ENCODE peak calls at places on chromosomes 16 and 17, in five cellular contexts. I is stimulated activated CD4-positive, alpha-beta T cell treated with anti-CD3 and anti-CD28 coated beads, Interleukin-1b, Interleukin-23, amount 100 ng/mL, for 24 hours; F is WERI-Rb-1; R is posterior cingulate gyrus; A is HCEC 1CT. C is an unnamed sample.

GRCh38 chr17:73481672-73482071 is 162.6 kb downstream of the SDK2 start:
- DNase-seq in I (no peak), F (no peak), R (peak; percentile 84), A (no peak), C (no peak)

GRCh38 chr17:77861981-77862645 is 96.4 kb upstream of the TNRC6C start:
- DNase-seq in I (no peak), F (no peak), R (peak; percentile 72), A (no peak), C (no peak)

GRCh38 chr16:66964049-66964448 is 3.0 kb downstream of the CES3 start:
- DNase-seq in I (no peak), F (no peak), R (peak; percentile 68), A (no peak), C (no peak)

GRCh38 chr16:64253525-64253924 is 868.3 kb downstream of the CDH11 start:
- DNase-seq in I (no peak), F (no peak), R (no peak), A (no peak), C (no peak)

GRCh38 chr16:67862623-67863583 is 9.9 kb upstream of the EDC4 start:
- DNase-seq in I (no peak), F (no peak), R (peak; percentile 94), A (no peak), C (no peak)

GRCh38 chr17:48544356-48545021 is 420 bp downstream of the HOXB2 start:
- DNase-seq in I (no peak), F (no peak), R (no peak), A (peak; percentile 81), C (no peak)

GRCh38 chr16:2160915-2161551 is 5.5 kb downstream of the TRAF7 start:
- DNase-seq in I (no peak), F (no peak), R (no peak), A (no peak), C (peak; percentile 32)

GRCh38 chr17:12813680-12814079 is 24.4 kb downstream of the ARHGAP44 start:
- DNase-seq in I (no peak), F (no peak), R (no peak), A (no peak), C (no peak)

GRCh38 chr17:45117283-45117682 is 15.0 kb downstream of the PLCD3 start:
- DNase-seq in I (no peak), F (no peak), R (no peak), A (no peak), C (no peak)

GRCh38 chr17:48970224-48970623 is 1.8 kb upstream of the GIP start:
- DNase-seq in I (no peak), F (peak; percentile 53), R (no peak), A (no peak), C (no peak)

GRCh38 chr17:77109159-77110005 is 31.4 kb upstream of the SEC14L1 start:
- DNase-seq in I (no peak), F (no peak), R (peak; percentile 34), A (no peak), C (no peak)

GRCh38 chr17:44782349-44782850 is 23.6 kb downstream of the ADAM11 start:
- DNase-seq in I (no peak), F (no peak), R (peak; percentile 62), A (no peak), C (no peak)

GRCh38 chr17:82231562-82232321 is 2.9 kb downstream of the SLC16A3 start:
- DNase-seq in I (no peak), F (no peak), R (peak; percentile 93), A (peak; percentile 60), C (no peak)

GRCh38 chr17:21285164-21286065 is 904 bp downstream of the MAP2K3 start:
- DNase-seq in I (no peak), F (no peak), R (peak; percentile 86), A (peak; percentile 68), C (peak; percentile 42)

GRCh38 chr16:51994597-51994996 is 552.3 kb downstream of the TOX3 start:
- DNase-seq in I (no peak), F (no peak), R (no peak), A (no peak), C (peak; percentile 99)

GRCh38 chr16:47965439-47965838 is 190.4 kb downstream of the ABCC12 start:
- DNase-seq in I (no peak), F (no peak), R (no peak), A (no peak), C (peak; percentile 78)

GRCh38 chr17:9169116-9169515 is 147.8 kb downstream of the NTN1 start:
- DNase-seq in I (no peak), F (no peak), R (no peak), A (no peak), C (no peak)

GRCh38 chr17:58153046-58153445 is 4.9 kb downstream of the OR4D1 start:
- DNase-seq in I (peak; percentile 9), F (no peak), R (no peak), A (no peak), C (no peak)

GRCh38 chr17:61389670-61390478 is 9.8 kb upstream of the TBX2 start:
- DNase-seq in I (no peak), F (peak; percentile 72), R (peak; percentile 90), A (no peak), C (no peak)

GRCh38 chr16:67886387-67886786 is 1.7 kb downstream of the NRN1L start:
- DNase-seq in I (no peak), F (peak; percentile 44), R (no peak), A (no peak), C (no peak)

GRCh38 chr16:66894948-66895696 is 14.8 kb downstream of the PDP2 start:
- DNase-seq in I (peak; percentile 27), F (peak; percentile 84), R (peak; percentile 95), A (peak; percentile 62), C (peak; percentile 54)

GRCh38 chr17:45225051-45225700 is 3.5 kb downstream of the FMNL1 start:
- DNase-seq in I (no peak), F (no peak), R (peak; percentile 74), A (no peak), C (no peak)

GRCh38 chr17:47324224-47325020 is 667 bp downstream of the EFCAB13 start:
- DNase-seq in I (peak; percentile 27), F (no peak), R (peak; percentile 82), A (peak; percentile 46), C (no peak)

GRCh38 chr17:9905902-9906301 is 831 bp upstream of the RCVRN start:
- DNase-seq in I (peak; percentile 12), F (peak; percentile 84), R (no peak), A (no peak), C (no peak)

GRCh38 chr17:35889818-35890773 is 9.9 kb upstream of the CCL5 start:
- DNase-seq in I (no peak), F (no peak), R (no peak), A (no peak), C (peak; percentile 43)

GRCh38 chr17:42750730-42751356 is 6.0 kb upstream of the EZH1 start:
- DNase-seq in I (no peak), F (no peak), R (no peak), A (no peak), C (no peak)

GRCh38 chr17:49906511-49907136 is 58.8 kb upstream of the TAC4 start:
- DNase-seq in I (no peak), F (no peak), R (no peak), A (no peak), C (no peak)

GRCh38 chr17:82457071-82457789 is 1.3 kb upstream of the NARF start:
- DNase-seq in I (no peak), F (no peak), R (no peak), A (no peak), C (no peak)

GRCh38 chr16:78448658-78449327 is 349.3 kb downstream of the WWOX start:
- DNase-seq in I (no peak), F (no peak), R (no peak), A (no peak), C (no peak)

GRCh38 chr17:47615766-47616424 is 33.8 kb upstream of the KPNB1 start:
- DNase-seq in I (no peak), F (no peak), R (no peak), A (peak; percentile 42), C (no peak)

GRCh38 chr17:8621585-8621984 is 8.9 kb downstream of the MYH10 start:
- DNase-seq in I (no peak), F (no peak), R (no peak), A (peak; percentile 27), C (no peak)

C was measured in foreskin keratinocyte.